ENCODE peak calls at places on chromosomes 11 and 22, in six cellular contexts. One of them, this sample, is unnamed.

GRCh38 chr11:11626128-11626527 is 4.3 kb upstream of the GALNT18 start:
- DNase-seq in endothelial cell of umbilical vein: no peak
- DNase-seq in HepG2: no peak
- DNase-seq in K562: no peak
- DNase-seq in A549: no peak
- DNase-seq in GM12878: no peak
- DNase-seq in this sample: no peak

GRCh38 chr11:102330226-102330625 is 12.9 kb downstream of the BIRC3 start:
- DNase-seq in endothelial cell of umbilical vein: no peak
- DNase-seq in K562: no peak
- DNase-seq in GM12878: no peak
- DNase-seq in A549: no peak
- DNase-seq in HepG2: no peak
- DNase-seq in this sample: no peak

GRCh38 chr11:101974255-101974654 is 57.9 kb upstream of the ANGPTL5 start:
- DNase-seq in HepG2: peak; percentile 54
- DNase-seq in GM12878: no peak
- DNase-seq in A549: no peak
- DNase-seq in endothelial cell of umbilical vein: no peak
- DNase-seq in K562: no peak
- DNase-seq in this sample: no peak

GRCh38 chr11:124108158-124108557 is 7.1 kb upstream of the VWA5A start:
- DNase-seq in GM12878: no peak
- DNase-seq in HepG2: peak; percentile 3
- DNase-seq in A549: no peak
- DNase-seq in endothelial cell of umbilical vein: peak; percentile 56
- DNase-seq in K562: peak; percentile 76
- DNase-seq in this sample: peak; percentile 32

GRCh38 chr22:46796566-46797195 is 34.2 kb downstream of the TBC1D22A start:
- DNase-seq in K562: no peak
- DNase-seq in HepG2: no peak
- DNase-seq in A549: no peak
- DNase-seq in GM12878: no peak
- DNase-seq in endothelial cell of umbilical vein: no peak
- DNase-seq in this sample: no peak

GRCh38 chr22:24069721-24070120 is 58.6 kb downstream of the CABIN1 start:
- DNase-seq in endothelial cell of umbilical vein: no peak
- DNase-seq in HepG2: no peak
- DNase-seq in K562: no peak
- DNase-seq in A549: no peak
- DNase-seq in GM12878: no peak
- DNase-seq in this sample: no peak

GRCh38 chr22:31104869-31105268 is 2.5 kb downstream of the SELENOM start:
- DNase-seq in endothelial cell of umbilical vein: no peak
- DNase-seq in K562: no peak
- DNase-seq in HepG2: no peak
- DNase-seq in GM12878: no peak
- DNase-seq in A549: no peak
- DNase-seq in this sample: no peak

GRCh38 chr11:6900327-6900999 is 8.2 kb upstream of the OR2D2 start:
- DNase-seq in A549: no peak
- DNase-seq in HepG2: no peak
- DNase-seq in endothelial cell of umbilical vein: no peak
- DNase-seq in GM12878: no peak
- DNase-seq in K562: no peak
- DNase-seq in this sample: no peak

GRCh38 chr11:72078477-72078876 is 1.9 kb downstream of the NUMA1 start:
- DNase-seq in HepG2: no peak
- DNase-seq in K562: no peak
- DNase-seq in endothelial cell of umbilical vein: no peak
- DNase-seq in GM12878: no peak
- DNase-seq in A549: no peak
- DNase-seq in this sample: no peak

GRCh38 chr11:101775033-101775432 is 139.8 kb upstream of the CEP126 start:
- DNase-seq in HepG2: no peak
- DNase-seq in K562: no peak
- DNase-seq in A549: no peak
- DNase-seq in GM12878: no peak
- DNase-seq in endothelial cell of umbilical vein: no peak
- DNase-seq in this sample: no peak

GRCh38 chr11:90874971-90875370 is 652.1 kb upstream of the CHORDC1 start:
- DNase-seq in A549: no peak
- DNase-seq in HepG2: no peak
- DNase-seq in K562: no peak
- DNase-seq in endothelial cell of umbilical vein: no peak
- DNase-seq in GM12878: no peak
- DNase-seq in this sample: no peak

GRCh38 chr11:62806611-62807121 is 1.4 kb upstream of the NXF1 start:
- DNase-seq in A549: no peak
- DNase-seq in GM12878: no peak
- DNase-seq in endothelial cell of umbilical vein: no peak
- DNase-seq in HepG2: no peak
- DNase-seq in K562: peak; percentile 31
- DNase-seq in this sample: peak; percentile 91

GRCh38 chr11:72321381-72321996 is 77.5 kb upstream of the PHOX2A start:
- DNase-seq in K562: peak; percentile 91
- DNase-seq in GM12878: no peak
- DNase-seq in endothelial cell of umbilical vein: peak; percentile 45
- DNase-seq in HepG2: peak; percentile 9
- DNase-seq in A549: peak; percentile 13
- DNase-seq in this sample: no peak

GRCh38 chr11:64207247-64208085 is 945 bp downstream of the FERMT3 start:
- DNase-seq in K562: peak; percentile 95
- DNase-seq in endothelial cell of umbilical vein: peak; percentile 76
- DNase-seq in A549: no peak
- DNase-seq in GM12878: peak; percentile 57
- DNase-seq in HepG2: no peak
- DNase-seq in this sample: peak; percentile 95

GRCh38 chr11:74257934-74258553 is 53.4 kb downstream of the P4HA3 start:
- DNase-seq in endothelial cell of umbilical vein: peak; percentile 75
- DNase-seq in GM12878: no peak
- DNase-seq in A549: no peak
- DNase-seq in HepG2: no peak
- DNase-seq in K562: no peak
- DNase-seq in this sample: no peak

GRCh38 chr11:134676516-134677287 is 264.7 kb upstream of the B3GAT1 start:
- DNase-seq in GM12878: no peak
- DNase-seq in endothelial cell of umbilical vein: no peak
- DNase-seq in HepG2: no peak
- DNase-seq in A549: no peak
- DNase-seq in K562: no peak
- DNase-seq in this sample: no peak

GRCh38 chr11:131129474-131129873 is 213.2 kb upstream of the SNX19 start:
- DNase-seq in GM12878: no peak
- DNase-seq in K562: no peak
- DNase-seq in A549: no peak
- DNase-seq in endothelial cell of umbilical vein: no peak
- DNase-seq in HepG2: no peak
- DNase-seq in this sample: no peak

GRCh38 chr22:24926849-24927579 is 19.5 kb downstream of the LHFPL7 start:
- DNase-seq in HepG2: no peak
- DNase-seq in A549: no peak
- DNase-seq in K562: no peak
- DNase-seq in GM12878: no peak
- DNase-seq in endothelial cell of umbilical vein: peak; percentile 49
- DNase-seq in this sample: no peak

GRCh38 chr22:49646876-49647275 is 180.8 kb downstream of the BRD1 start:
- DNase-seq in HepG2: no peak
- DNase-seq in A549: no peak
- DNase-seq in K562: no peak
- DNase-seq in GM12878: no peak
- DNase-seq in endothelial cell of umbilical vein: no peak
- DNase-seq in this sample: no peak

DNA sequence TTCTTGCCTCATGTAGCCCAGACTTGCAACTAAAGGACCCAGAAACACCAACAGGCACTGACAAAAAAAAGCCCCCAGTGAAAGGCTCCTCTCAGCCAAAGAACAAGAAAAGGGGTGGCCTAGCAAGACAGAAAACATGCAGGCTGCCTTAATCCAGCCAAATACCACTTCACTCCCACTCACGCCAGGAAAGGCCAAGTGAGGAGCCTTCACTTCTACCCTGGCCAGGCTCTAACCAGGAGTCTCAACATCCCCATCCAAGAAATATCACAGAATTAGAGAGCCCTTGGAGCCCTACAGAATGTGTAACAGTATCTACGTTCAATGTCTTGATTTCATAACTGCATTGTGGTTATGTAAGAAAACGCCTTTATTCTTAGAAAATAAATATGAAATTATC is 149.0 kb downstream of the APOL5 start:
- DNase-seq in GM12878: no peak
- DNase-seq in K562: no peak
- DNase-seq in A549: no peak
- DNase-seq in endothelial cell of umbilical vein: no peak
- DNase-seq in HepG2: no peak
- DNase-seq in this sample: no peak
- TF ChIP-seq MYC in GM12878: no peak
- TF ChIP-seq MYC in K562: no peak
- TF ChIP-seq MYC in A549: no peak
- TF ChIP-seq MYC in endothelial cell of umbilical vein: no peak
- TF ChIP-seq MYC in HepG2: no peak
- TF ChIP-seq MYC in this sample: no peak

GRCh38 chr11:59668188-59668949 is 468 bp downstream of the PATL1 start:
- DNase-seq in endothelial cell of umbilical vein: peak; percentile 46
- DNase-seq in A549: peak; percentile 63
- DNase-seq in GM12878: no peak
- DNase-seq in K562: peak; percentile 76
- DNase-seq in HepG2: peak; percentile 53
- DNase-seq in this sample: peak; percentile 65

GRCh38 chr11:59668950-59669610 is at the start of gene PATL1:
- DNase-seq in HepG2: peak; percentile 95
- DNase-seq in endothelial cell of umbilical vein: peak; percentile 99
- DNase-seq in A549: peak; percentile 96
- DNase-seq in K562: peak; percentile 99
- DNase-seq in GM12878: peak; percentile 94
- DNase-seq in this sample: peak; percentile 99

GRCh38 chr11:59667812-59668187 is 1.0 kb downstream of the PATL1 start:
- DNase-seq in A549: no peak
- DNase-seq in HepG2: peak; percentile 3
- DNase-seq in K562: no peak
- DNase-seq in GM12878: no peak
- DNase-seq in endothelial cell of umbilical vein: no peak
- DNase-seq in this sample: no peak

GRCh38 chr11:59669611-59670009 is 773 bp upstream of the PATL1 start:
- DNase-seq in GM12878: no peak
- DNase-seq in HepG2: no peak
- DNase-seq in A549: no peak
- DNase-seq in K562: no peak
- DNase-seq in endothelial cell of umbilical vein: no peak
- DNase-seq in this sample: no peak

DNA sequence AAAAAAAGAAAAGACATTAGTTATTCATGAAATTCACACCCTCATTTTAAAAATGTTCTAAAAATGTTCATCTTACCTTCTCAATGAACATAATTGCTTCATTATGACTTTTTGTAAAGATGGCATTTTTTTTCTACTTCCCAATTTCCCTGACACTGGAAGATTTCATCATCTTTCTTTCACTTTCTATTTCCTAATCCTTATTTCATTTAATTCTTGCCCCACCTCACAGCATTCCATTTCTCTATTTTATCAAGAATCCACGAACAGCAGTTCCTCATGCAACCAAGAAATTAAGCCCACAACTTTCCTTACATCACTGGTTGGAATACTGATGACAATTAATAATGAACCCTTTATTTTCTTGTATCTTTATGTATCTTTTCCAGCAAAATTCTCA is 1.9 kb downstream of the PATL1 start:
- DNase-seq in endothelial cell of umbilical vein: no peak
- DNase-seq in A549: no peak
- DNase-seq in HepG2: no peak
- DNase-seq in GM12878: no peak
- DNase-seq in K562: no peak
- DNase-seq in this sample: peak; percentile 13
- H3K4me3 ChIP-seq in endothelial cell of umbilical vein: no peak overlapping the region
- H3K4me3 ChIP-seq in A549: no peak overlapping the region
- H3K4me3 ChIP-seq in HepG2: no peak overlapping the region
- H3K4me3 ChIP-seq in GM12878: peak overlapping the region; percentile 98
- H3K4me3 ChIP-seq in K562: no peak overlapping the region
- H3K4me3 ChIP-seq in this sample: peak overlapping the region; percentile 82

DNA sequence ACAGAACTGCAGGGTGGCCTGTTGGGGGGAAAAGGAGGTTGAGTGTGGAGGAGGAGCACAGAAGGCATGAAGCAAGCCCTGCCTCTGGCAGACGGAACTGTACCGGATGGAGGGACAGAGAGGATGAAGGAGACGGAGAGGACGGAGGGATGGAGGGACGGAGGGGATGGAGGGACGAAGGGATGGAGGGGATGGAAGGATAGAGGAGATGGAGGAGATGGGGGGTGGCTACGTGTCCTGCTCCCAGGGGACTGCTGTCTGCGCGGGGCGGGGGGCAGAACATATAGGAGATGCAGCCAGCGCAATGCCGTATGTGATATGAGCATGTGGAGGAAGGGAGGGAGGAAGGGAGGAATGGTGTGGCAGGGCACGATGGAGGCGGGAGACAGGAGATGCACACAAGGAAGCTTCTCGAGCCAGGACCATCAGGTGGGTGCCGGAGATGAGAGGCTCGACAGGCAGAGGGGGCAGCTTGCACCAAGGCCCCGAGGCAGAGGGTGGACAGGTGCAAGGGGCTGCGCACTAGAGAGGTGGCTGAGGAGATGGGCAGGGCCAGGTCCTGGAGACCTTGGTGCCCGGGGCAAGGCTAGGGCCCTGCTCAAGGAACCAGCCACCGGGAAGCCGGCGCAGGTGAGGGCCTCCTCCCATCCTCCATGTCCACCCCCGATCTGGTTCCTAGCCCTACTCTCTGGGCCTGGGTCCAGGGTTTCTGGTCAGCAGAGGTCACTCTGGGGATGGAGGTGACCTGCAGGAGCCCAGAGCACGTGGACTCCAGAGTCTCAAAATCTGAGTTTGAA is 25.3 kb downstream of the MAFF start:
- DNase-seq in A549: no peak
- DNase-seq in K562: no peak
- DNase-seq in HepG2: no peak
- DNase-seq in GM12878: no peak
- DNase-seq in endothelial cell of umbilical vein: no peak
- DNase-seq in this sample: no peak
- TF ChIP-seq MYC in A549: no peak
- TF ChIP-seq MYC in K562: no peak
- TF ChIP-seq MYC in HepG2: no peak
- TF ChIP-seq MYC in GM12878: no peak
- TF ChIP-seq MYC in endothelial cell of umbilical vein: no peak
- TF ChIP-seq MYC in this sample: no peak

GRCh38 chr11:114090976-114091375 is 31.5 kb downstream of the ZBTB16 start:
- DNase-seq in endothelial cell of umbilical vein: no peak
- DNase-seq in GM12878: no peak
- DNase-seq in K562: no peak
- DNase-seq in A549: no peak
- DNase-seq in HepG2: no peak
- DNase-seq in this sample: no peak

GRCh38 chr11:114092953-114093352 is 33.4 kb downstream of the ZBTB16 start:
- DNase-seq in endothelial cell of umbilical vein: no peak
- DNase-seq in GM12878: no peak
- DNase-seq in A549: no peak
- DNase-seq in HepG2: no peak
- DNase-seq in K562: no peak
- DNase-seq in this sample: no peak

GRCh38 chr11:114090225-114090624 is 30.7 kb downstream of the ZBTB16 start:
- DNase-seq in HepG2: no peak
- DNase-seq in endothelial cell of umbilical vein: no peak
- DNase-seq in A549: no peak
- DNase-seq in GM12878: no peak
- DNase-seq in K562: no peak
- DNase-seq in this sample: no peak

GRCh38 chr11:114092478-114092877 is 33.0 kb downstream of the ZBTB16 start:
- DNase-seq in K562: no peak
- DNase-seq in A549: no peak
- DNase-seq in endothelial cell of umbilical vein: no peak
- DNase-seq in GM12878: no peak
- DNase-seq in HepG2: no peak
- DNase-seq in this sample: no peak

GRCh38 chr11:114091791-114092397 is 32.4 kb downstream of the ZBTB16 start:
- DNase-seq in K562: no peak
- DNase-seq in HepG2: peak; percentile 49
- DNase-seq in A549: no peak
- DNase-seq in endothelial cell of umbilical vein: peak; percentile 41
- DNase-seq in GM12878: no peak
- DNase-seq in this sample: peak; percentile 68
- H3K4me3 ChIP-seq in K562: no peak overlapping the region
- H3K4me3 ChIP-seq in HepG2: peak overlapping the region; percentile 11
- H3K4me3 ChIP-seq in A549: no peak overlapping the region
- H3K4me3 ChIP-seq in endothelial cell of umbilical vein: no peak overlapping the region
- H3K4me3 ChIP-seq in GM12878: no peak overlapping the region
- H3K4me3 ChIP-seq in this sample: no peak overlapping the region

This sample was measured in NB4.